ENCODE peak calls at places on chromosomes 11 and 22, in ten cellular contexts. K, O, I, V, N, W, S, G, Y and P are unnamed samples.

GRCh38 chr11:72792437-72793021 is 1.3 kb downstream of the STARD10 start:
- DNase-seq in Y (no peak), V (no peak), G (no peak), W (no peak), K (no peak), N (no peak), S (no peak), O (no peak), I (no peak), P (no peak)

GRCh38 chr11:125925247-125925740 is 20.6 kb upstream of the VSIG10L2 start:
- DNase-seq in G (peak; percentile 23), S (no peak), V (no peak), Y (no peak), W (no peak), O (no peak), N (no peak), K (no peak), I (no peak), P (no peak)

GRCh38 chr11:67117176-67117575 is 1.9 kb upstream of the KDM2A start:
- DNase-seq in W (no peak), K (no peak), S (no peak), N (no peak), I (no peak), O (no peak), V (no peak), Y (peak; percentile 26), G (no peak), P (no peak)

GRCh38 chr22:29621761-29622526 is 18.5 kb downstream of the NF2 start:
- DNase-seq in W (no peak), V (no peak), O (no peak), G (no peak), K (no peak), I (peak; percentile 97), S (no peak), Y (no peak), N (no peak), P (no peak)

GRCh38 chr11:45091563-45092392 is 54.7 kb upstream of the PRDM11 start:
- DNase-seq in N (peak; percentile 75), K (no peak), V (no peak), I (no peak), W (no peak), Y (no peak), G (peak; percentile 20), S (no peak), O (no peak), P (no peak)

GRCh38 chr22:29187831-29188230 is 17.9 kb upstream of the EMID1 start:
- DNase-seq in G (no peak), S (no peak), N (peak; percentile 54), I (no peak), V (no peak), K (no peak), O (no peak), Y (no peak), W (no peak), P (no peak)

GRCh38 chr22:22395230-22395629 is 113.3 kb downstream of the ZNF280B start:
- DNase-seq in O (no peak), N (no peak), I (no peak), S (no peak), V (no peak), W (no peak), Y (no peak), K (no peak), G (no peak), P (no peak)

GRCh38 chr11:73227571-73228211 is 9.6 kb downstream of the P2RY2 start:
- DNase-seq in I (no peak), K (no peak), W (no peak), N (no peak), V (no peak), G (no peak), Y (peak; percentile 71), S (no peak), O (no peak), P (no peak)

GRCh38 chr11:76266269-76266668 is 60.0 kb upstream of the WNT11 start:
- DNase-seq in S (no peak), N (no peak), K (no peak), Y (no peak), W (no peak), G (no peak), V (no peak), O (no peak), I (peak; percentile 79), P (no peak)

GRCh38 chr22:20632082-20632481 is 124.7 kb downstream of the MED15 start:
- DNase-seq in S (no peak), Y (no peak), N (no peak), K (no peak), G (no peak), W (no peak), I (no peak), V (no peak), O (no peak), P (no peak)

GRCh38 chr22:50192056-50192824 is 6.5 kb downstream of the TRABD start:
- DNase-seq in W (no peak), N (no peak), K (no peak), V (no peak), G (no peak), S (no peak), Y (no peak), I (peak; percentile 19), O (no peak), P (no peak)

GRCh38 chr22:20533095-20533878 is 25.9 kb downstream of the MED15 start:
- DNase-seq in K (no peak), O (no peak), V (no peak), N (no peak), G (no peak), W (no peak), Y (no peak), S (no peak), I (no peak), P (no peak)

GRCh38 chr22:38136607-38137006 is 26.1 kb upstream of the BAIAP2L2 start:
- DNase-seq in W (no peak), S (no peak), N (no peak), K (no peak), G (no peak), O (no peak), Y (no peak), I (no peak), V (no peak), P (no peak)

GRCh38 chr11:134393638-134394037 is 18.4 kb downstream of the B3GAT1 start:
- DNase-seq in Y (no peak), V (peak; percentile 50), S (no peak), N (no peak), W (no peak), O (peak; percentile 51), G (no peak), K (no peak), I (no peak), P (peak; percentile 38)

GRCh38 chr22:49961601-49962011 is 1.0 kb downstream of the PIM3 start:
- DNase-seq in G (no peak), I (no peak), K (no peak), N (peak; percentile 80), S (no peak), O (no peak), V (no peak), W (no peak), Y (no peak), P (no peak)

GRCh38 chr11:8287297-8288070 is 23.8 kb upstream of the LMO1 start:
- DNase-seq in O (no peak), V (no peak), N (no peak), I (no peak), W (no peak), G (no peak), K (no peak), S (no peak), Y (no peak), P (no peak)

GRCh38 chr11:45847908-45848316 is 637 bp downstream of the CRY2 start:
- DNase-seq in W (peak; percentile 42), N (no peak), O (peak; percentile 61), I (peak; percentile 64), K (peak; percentile 19), V (no peak), Y (peak; percentile 36), G (peak; percentile 14), S (no peak), P (no peak)

GRCh38 chr11:10640308-10640707 is 53.2 kb downstream of the IRAG1 start:
- DNase-seq in V (no peak), S (no peak), I (no peak), K (no peak), G (no peak), W (no peak), O (no peak), Y (no peak), N (no peak), P (peak; percentile 46)

GRCh38 chr22:36569999-36570398 is 41.0 kb upstream of the EIF3D start:
- DNase-seq in V (no peak), N (no peak), O (peak; percentile 63), I (peak; percentile 27), G (no peak), S (no peak), K (no peak), Y (no peak), W (no peak), P (no peak)

GRCh38 chr11:84824624-84825023 is 802.5 kb downstream of the DLG2 start:
- DNase-seq in O (no peak), V (no peak), W (no peak), I (no peak), N (no peak), K (no peak), G (no peak), Y (no peak), S (no peak), P (no peak)

GRCh38 chr11:65445604-65446445 is 23.2 kb downstream of the NEAT1 start:
- DNase-seq in K (no peak), S (no peak), O (no peak), I (peak; percentile 37), N (peak; percentile 74), Y (no peak), V (no peak), G (no peak), W (no peak), P (no peak)

GRCh38 chr11:129928923-129929692 is 33.7 kb upstream of the NFRKB start:
- DNase-seq in I (no peak), S (no peak), O (no peak), V (no peak), Y (no peak), W (no peak), N (no peak), K (no peak), G (no peak), P (no peak)

GRCh38 chr11:69385466-69385820 is 91.5 kb downstream of the MYEOV start:
- DNase-seq in W (no peak), K (no peak), S (no peak), O (no peak), Y (no peak), V (no peak), G (no peak), N (peak; percentile 63), I (no peak), P (no peak)

GRCh38 chr11:76629853-76630599 is 40.5 kb downstream of the LRRC32 start:
- DNase-seq in Y (no peak), I (peak; percentile 18), N (peak; percentile 89), G (no peak), S (no peak), V (no peak), W (no peak), O (no peak), K (no peak), P (no peak)

GRCh38 chr11:109033627-109034340 is 368.9 kb downstream of the DDX10 start:
- DNase-seq in Y (no peak), N (no peak), G (no peak), K (no peak), V (no peak), O (no peak), S (no peak), I (peak; percentile 89), W (no peak), P (no peak)

GRCh38 chr11:65416341-65417185 is 6.0 kb upstream of the NEAT1 start:
- DNase-seq in W (peak; percentile 93), Y (peak; percentile 56), V (peak; percentile 86), G (peak; percentile 85), I (peak; percentile 71), N (peak; percentile 98), K (peak; percentile 90), S (peak; percentile 83), O (peak; percentile 89), P (peak; percentile 84)

GRCh38 chr22:39524089-39524752 is 3.9 kb downstream of the ATF4 start:
- DNase-seq in K (no peak), G (no peak), O (no peak), W (no peak), I (no peak), V (no peak), S (no peak), N (no peak), Y (no peak), P (no peak)

GRCh38 chr11:134033696-134034491 is 35.0 kb upstream of the JAM3 start:
- DNase-seq in Y (peak; percentile 69), O (peak; percentile 86), V (peak; percentile 54), K (peak; percentile 48), G (peak; percentile 95), S (no peak), N (peak; percentile 92), I (peak; percentile 85), W (peak; percentile 59), P (peak; percentile 81)